ENCODE peak calls at places on chromosomes 4 and X, in four cellular contexts. V is IMR-90, Z is mesendoderm, A is H1. N is an unnamed sample.

GRCh38 chrX:9222299-9222698 is 188.4 kb upstream of the FAM9B start:
- DNase-seq in Z (peak), V (no peak), A (no peak), N (no peak)

GRCh38 chr4:68535976-68536375 is 40.1 kb downstream of the UGT2B17 start:
- DNase-seq in Z (no peak), A (no peak), V (no peak), N (no peak)

GRCh38 chrX:22220941-22221340 is 51.8 kb upstream of the CBLL2 start:
- DNase-seq in A (no peak), Z (peak), V (peak), N (no peak)

GRCh38 chr4:2436301-2436700 is 17.5 kb downstream of the CFAP99 start:
- DNase-seq in Z (no peak), V (no peak), A (no peak), N (no peak)

GRCh38 chrX:109709129-109709631 is 23.9 kb downstream of the ACSL4 start:
- DNase-seq in V (peak), Z (peak), A (no peak), N (no peak)

GRCh38 chr4:42628740-42629139 is 28.2 kb downstream of the ATP8A1 start:
- DNase-seq in A (no peak), V (no peak), Z (no peak), N (no peak)

GRCh38 chr4:175051974-175052373 is 133.8 kb downstream of the ADAM29 start:
- DNase-seq in V (no peak), A (no peak), Z (no peak), N (no peak)

GRCh38 chrX:40169193-40170086 is 71.7 kb upstream of the BCOR start:
- DNase-seq in V (peak), A (peak), Z (peak), N (peak)

GRCh38 chrX:31224321-31225012 is 152.6 kb upstream of the FTHL17 start:
- DNase-seq in A (no peak), V (no peak), Z (no peak), N (no peak)

GRCh38 chr4:8840816-8841455 is 30.7 kb downstream of the HMX1 start:
- DNase-seq in V (no peak), A (peak), Z (no peak), N (peak)

GRCh38 chrX:11756354-11757318 is 1.4 kb upstream of the MSL3 start:
- DNase-seq in V (no peak), A (no peak), Z (peak), N (no peak)

GRCh38 chrX:153407736-153408135 is 3.5 kb upstream of the ZFP92 start:
- DNase-seq in Z (no peak), V (no peak), A (no peak), N (no peak)

GRCh38 chr4:81635747-81636146 is 164.0 kb upstream of the RASGEF1B start:
- DNase-seq in A (no peak), V (no peak), Z (no peak), N (no peak)

GRCh38 chr4:31081375-31081774 is 361.2 kb downstream of the PCDH7 start:
- DNase-seq in Z (no peak), A (no peak), V (peak), N (no peak)

GRCh38 chr4:85126991-85127591 is 160.6 kb upstream of the WDFY3 start:
- DNase-seq in V (no peak), Z (peak), A (no peak), N (no peak)

GRCh38 chr4:114040319-114041116 is 61.1 kb upstream of the ARSJ start:
- DNase-seq in A (no peak), Z (peak), V (peak), N (no peak)

GRCh38 chr4:36665985-36666384 is 384.6 kb downstream of the DTHD1 start:
- DNase-seq in V (no peak), Z (no peak), A (no peak), N (no peak)

GRCh38 chr4:109406337-109406931 is 27.2 kb upstream of the SEC24B start:
- DNase-seq in V (peak), A (no peak), Z (peak), N (no peak)

GRCh38 chr4:128358231-128358902 is 70.8 kb upstream of the PGRMC2 start:
- DNase-seq in V (peak), A (no peak), Z (no peak), N (no peak)

GRCh38 chrX:150715180-150715579 is 22.0 kb downstream of the MTMR1 start:
- DNase-seq in Z (no peak), V (no peak), A (no peak), N (no peak)

GRCh38 chrX:17977696-17978095 is 116.6 kb upstream of the RAI2 start:
- DNase-seq in V (no peak), A (no peak), Z (no peak), N (no peak)

GRCh38 chr4:98939892-98940298 is 11.0 kb upstream of the EIF4E start:
- DNase-seq in A (no peak), V (peak), Z (peak), N (peak)

GRCh38 chrX:37802028-37802427 is 22.2 kb downstream of the CYBB start:
- DNase-seq in Z (no peak), V (no peak), A (no peak), N (no peak)

DNA sequence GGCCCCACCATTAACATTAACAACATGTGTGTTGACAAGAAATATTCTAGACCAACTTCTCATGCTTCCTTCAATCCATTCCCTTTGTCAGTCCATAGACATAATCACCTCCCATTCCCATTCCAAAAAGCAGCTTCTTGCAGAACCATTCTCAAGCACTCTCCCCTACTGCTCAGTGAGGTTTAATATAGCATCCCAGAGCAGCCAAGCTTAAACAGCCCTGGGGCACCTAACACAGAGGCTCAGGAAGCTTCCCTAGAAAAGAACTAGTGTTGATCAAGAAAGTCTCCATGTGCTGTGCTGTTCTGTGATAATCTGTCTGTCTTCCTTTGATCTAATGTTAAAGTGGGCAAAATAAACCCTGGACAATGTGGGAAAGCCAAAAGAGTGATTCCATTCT is 174.2 kb upstream of the NOCT start:
- DNase-seq in V (no peak), A (no peak), Z (no peak), N (no peak)
- H3K56ac ChIP-seq in V (no peak), A (no peak), Z (no peak), N (no peak)

GRCh38 chr4:185834778-185835177 is 22.8 kb upstream of the SORBS2 start:
- DNase-seq in A (no peak), V (no peak), Z (no peak), N (no peak)

GRCh38 chr4:185835814-185836213 is 23.8 kb upstream of the SORBS2 start:
- DNase-seq in A (no peak), Z (no peak), V (no peak), N (no peak)

GRCh38 chr4:185834088-185834487 is 22.1 kb upstream of the SORBS2 start:
- DNase-seq in Z (no peak), V (no peak), A (no peak), N (no peak)

GRCh38 chr4:185836268-185837084 is 24.5 kb upstream of the SORBS2 start:
- DNase-seq in V (no peak), A (no peak), Z (no peak), N (no peak)

DNA sequence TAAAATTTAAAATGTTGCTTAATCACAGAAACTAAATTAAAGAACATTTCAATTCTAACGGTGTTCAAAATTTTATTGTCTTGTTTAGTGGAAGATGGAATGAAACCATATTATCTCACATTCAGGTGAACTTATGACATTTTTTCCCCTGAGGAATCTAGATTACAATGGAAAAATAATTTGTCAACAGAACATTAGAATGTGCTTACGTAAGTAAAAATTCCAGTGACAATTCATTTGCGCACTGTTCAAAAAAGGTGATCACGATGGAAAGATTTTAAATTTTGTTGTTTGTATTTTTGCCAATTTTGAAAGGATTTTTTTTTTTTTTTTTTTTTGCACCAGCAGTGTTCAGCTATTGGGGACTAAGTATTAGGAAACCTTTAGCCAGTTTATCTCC is 23.3 kb upstream of the SORBS2 start:
- DNase-seq in A (no peak), Z (no peak), V (no peak), N (no peak)
- H3K56ac ChIP-seq in A (no peak), Z (no peak), V (no peak), N (no peak)

GRCh38 chr4:160485071-160485687 is 1382.3 kb downstream of the RAPGEF2 start:
- DNase-seq in Z (no peak), V (no peak), A (no peak), N (no peak)

GRCh38 chr4:160481696-160482330 is 1378.9 kb downstream of the RAPGEF2 start:
- DNase-seq in V (no peak), Z (no peak), A (no peak), N (no peak)
- H3K56ac ChIP-seq in V (no peak), Z (no peak), A (no peak), N (no peak)

GRCh38 chr4:7137346-7138200 is 54.8 kb upstream of the SORCS2 start:
- DNase-seq in A (no peak), V (no peak), Z (no peak), N (no peak)

GRCh38 chr4:7132249-7132648 is 60.1 kb upstream of the SORCS2 start:
- DNase-seq in Z (no peak), A (no peak), V (no peak), N (no peak)

GRCh38 chr4:7132730-7133582 is 59.4 kb upstream of the SORCS2 start:
- DNase-seq in V (peak), Z (no peak), A (no peak), N (no peak)

GRCh38 chr4:7134737-7135388 is 57.5 kb upstream of the SORCS2 start:
- DNase-seq in Z (no peak), V (peak), A (no peak), N (no peak)

DNA sequence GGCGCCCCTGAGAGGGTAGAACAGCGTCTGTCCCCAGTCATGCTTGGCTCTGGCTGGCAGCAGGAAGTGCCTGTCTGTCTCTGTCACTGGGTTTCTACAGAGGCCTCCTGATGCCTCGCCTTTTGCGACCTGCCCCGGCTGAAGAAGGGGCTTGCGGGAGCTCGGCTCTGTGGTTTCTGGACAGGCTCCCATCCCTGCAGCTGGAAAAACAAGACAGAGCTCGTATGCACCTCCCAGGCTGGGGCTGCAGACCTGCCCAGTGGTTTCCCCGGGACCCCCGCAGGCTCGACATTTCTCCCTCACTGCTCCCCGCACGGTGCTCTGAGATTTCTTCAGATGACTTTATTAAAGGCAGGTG is 57.0 kb upstream of the SORCS2 start:
- DNase-seq in Z (no peak), A (no peak), V (peak), N (no peak)
- H3K56ac ChIP-seq in Z (no peak), A (no peak), V (no peak), N (no peak)

N was measured in H9.